ENCODE peak calls at places on chromosomes 1 and 21, in six cellular contexts. Z is thoracic aorta; F is neural progenitor cell; H is RWPE2; O is CD8-positive, alpha-beta T cell; D is cardiac muscle cell. V is an unnamed sample.

GRCh38 chr1:34405266-34405959 is 228.7 kb downstream of the C1orf94 start:
- DNase-seq in Z (no peak), F (no peak), D (no peak), O (no peak), H (no peak), V (no peak)

GRCh38 chr1:149846042-149846441 is 53.3 kb upstream of the BOLA1 start:
- DNase-seq in O (no peak), H (no peak), F (peak; percentile 0), Z (no peak), D (no peak), V (no peak)

GRCh38 chr1:114462341-114462740 is 48.7 kb downstream of the TRIM33 start:
- DNase-seq in Z (no peak), O (no peak), F (no peak), D (no peak), H (no peak), V (no peak)

GRCh38 chr1:116950497-116951174 is 40.9 kb downstream of the PTGFRN start:
- DNase-seq in Z (no peak), H (no peak), D (no peak), F (peak; percentile 11), O (no peak), V (no peak)

GRCh38 chr1:11157867-11158266 is 31.3 kb upstream of the ANGPTL7 start:
- DNase-seq in O (no peak), D (no peak), F (no peak), Z (no peak), H (no peak), V (no peak)

GRCh38 chr1:52970149-52970548 is 43.1 kb downstream of the SCP2 start:
- DNase-seq in O (no peak), F (peak; percentile 33), Z (no peak), H (no peak), D (peak; percentile 20), V (peak; percentile 11)

GRCh38 chr1:109933856-109934711 is 23.4 kb downstream of the CSF1 start:
- DNase-seq in H (no peak), F (no peak), O (no peak), D (no peak), Z (no peak), V (no peak)

GRCh38 chr1:164629971-164630370 is 71.0 kb downstream of the PBX1 start:
- DNase-seq in F (no peak), D (no peak), Z (no peak), O (no peak), H (no peak), V (no peak)

GRCh38 chr21:34520769-34521508 is 8.9 kb upstream of the KCNE1 start:
- DNase-seq in H (no peak), D (no peak), Z (no peak), O (no peak), F (no peak), V (no peak)

GRCh38 chr1:30507391-30508174 is 215.8 kb downstream of the MATN1 start:
- DNase-seq in H (no peak), F (no peak), O (no peak), D (no peak), Z (no peak), V (no peak)

GRCh38 chr1:229845410-229846138 is 219.5 kb downstream of the URB2 start:
- DNase-seq in F (no peak), H (no peak), D (no peak), Z (no peak), O (no peak), V (no peak)

GRCh38 chr1:229846351-229846750 is 220.3 kb downstream of the URB2 start:
- DNase-seq in H (no peak), O (no peak), D (no peak), F (no peak), Z (no peak), V (no peak)

GRCh38 chr1:229844675-229845074 is 218.6 kb downstream of the URB2 start:
- DNase-seq in H (no peak), F (no peak), O (no peak), Z (no peak), D (peak; percentile 24), V (no peak)

GRCh38 chr1:229853751-229854150 is 213.3 kb upstream of the GALNT2 start:
- DNase-seq in O (no peak), F (no peak), D (no peak), H (no peak), Z (no peak), V (no peak)

GRCh38 chr1:229848762-229849677 is 218.0 kb upstream of the GALNT2 start:
- DNase-seq in F (peak; percentile 57), O (no peak), D (peak; percentile 54), H (no peak), Z (no peak), V (peak; percentile 32)
- TF ChIP-seq CTCF in F (peak; percentile 78), O (no peak), D (peak; percentile 61), H (peak; percentile 25), Z (no peak), V (no peak)

DNA sequence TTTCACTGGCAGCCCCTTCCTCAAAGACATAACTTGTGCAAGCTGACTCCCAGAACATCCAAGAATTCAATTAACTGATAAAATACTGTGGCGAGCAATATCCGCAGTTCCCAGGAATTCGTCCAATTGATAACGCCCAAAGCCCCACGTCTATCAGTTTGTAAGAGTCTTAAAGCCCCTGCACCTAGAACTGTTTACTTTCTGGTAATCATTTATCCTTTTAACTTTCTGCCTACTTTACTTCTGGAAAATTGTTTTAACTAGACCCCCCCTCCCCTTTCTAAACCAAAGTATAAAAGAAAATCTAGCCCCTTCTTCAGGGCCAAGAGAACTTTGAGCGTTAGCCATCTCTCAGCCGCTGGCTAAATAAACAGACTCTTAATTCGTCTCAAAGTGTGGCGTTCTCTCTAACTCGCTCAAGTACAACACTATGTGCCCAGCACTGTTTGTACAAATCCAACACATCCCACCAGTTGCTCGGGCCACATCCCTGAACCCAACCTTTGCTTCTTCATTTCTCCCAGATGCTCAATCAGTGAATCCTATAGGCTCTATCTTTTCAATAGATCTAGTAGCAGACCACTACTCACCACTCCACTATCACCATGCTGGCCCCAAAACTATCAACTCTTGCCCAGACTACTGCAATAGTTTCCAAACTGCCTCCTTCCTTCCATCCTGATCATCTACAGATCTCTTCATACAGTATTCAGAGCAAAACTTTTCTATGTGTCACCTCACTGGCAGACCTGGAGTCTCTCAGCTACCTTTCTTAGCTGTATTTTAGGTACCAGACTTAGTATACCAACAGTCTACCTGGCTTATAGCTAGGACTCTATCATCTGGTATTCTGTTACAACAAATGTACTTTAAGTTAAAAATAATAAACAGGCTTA is 3.3 kb upstream of the CHD1L start:
- DNase-seq in F (no peak), Z (no peak), D (no peak), H (no peak), O (no peak), V (no peak)
- H3K27ac ChIP-seq in F (no peak overlapping the region), Z (no peak overlapping the region), D (no peak overlapping the region), H (no peak overlapping the region), O (no peak overlapping the region), V (no peak overlapping the region)

GRCh38 chr1:21541835-21542234 is 32.6 kb downstream of the ALPL start:
- DNase-seq in H (no peak), D (no peak), Z (no peak), F (no peak), O (no peak), V (no peak)
- TF ChIP-seq CTCF in H (no peak), D (no peak), Z (no peak), F (no peak), O (no peak), V (no peak)

DNA sequence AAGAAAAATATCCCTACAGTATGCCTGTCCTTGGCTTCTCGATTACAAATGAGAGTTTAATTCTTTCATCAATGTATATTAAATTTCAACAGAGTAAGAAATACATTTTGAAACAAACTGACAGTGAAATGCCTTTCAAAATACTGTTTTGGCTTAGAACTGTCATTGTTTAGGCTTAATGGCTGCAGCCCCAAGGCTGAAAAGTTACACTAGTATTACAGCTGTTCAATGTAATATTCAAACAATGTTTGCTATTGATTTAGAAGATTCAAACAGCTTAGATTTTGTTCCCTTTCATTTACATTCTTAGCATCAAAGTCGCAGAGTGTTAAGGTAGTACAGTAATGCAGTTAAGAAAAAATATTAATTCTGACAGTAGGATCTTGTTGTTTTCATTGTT is 882.9 kb upstream of the ADGRL2 start:
- DNase-seq in Z (no peak), D (no peak), O (no peak), H (no peak), F (no peak), V (no peak)
- H3K27ac ChIP-seq in Z (no peak overlapping the region), D (no peak overlapping the region), O (no peak overlapping the region), H (no peak overlapping the region), F (no peak overlapping the region), V (no peak overlapping the region)

GRCh38 chr1:221241592-221241991 is 362.3 kb downstream of the HLX start:
- DNase-seq in H (no peak), D (no peak), F (no peak), O (no peak), Z (no peak), V (no peak)

GRCh38 chr1:221234821-221235220 is 355.6 kb downstream of the HLX start:
- DNase-seq in D (no peak), O (no peak), H (no peak), Z (no peak), F (no peak), V (no peak)

GRCh38 chr1:221237587-221237986 is 358.3 kb downstream of the HLX start:
- DNase-seq in H (no peak), Z (no peak), F (no peak), O (no peak), D (no peak), V (no peak)

GRCh38 chr1:221240652-221241051 is 361.4 kb downstream of the HLX start:
- DNase-seq in F (no peak), D (no peak), Z (no peak), O (no peak), H (no peak), V (no peak)

GRCh38 chr1:221239911-221240310 is 360.7 kb downstream of the HLX start:
- DNase-seq in O (no peak), F (no peak), H (no peak), D (no peak), Z (no peak), V (peak; percentile 10)
- TF ChIP-seq CTCF in O (no peak), F (no peak), H (no peak), D (no peak), Z (no peak), V (no peak)

GRCh38 chr1:160094291-160094625 is 4.2 kb downstream of the IGSF8 start:
- DNase-seq in Z (no peak), F (no peak), H (no peak), D (no peak), O (no peak), V (no peak)

GRCh38 chr1:160092366-160093068 is 5.9 kb downstream of the IGSF8 start:
- DNase-seq in D (no peak), H (no peak), F (no peak), Z (no peak), O (no peak), V (no peak)

GRCh38 chr1:160093624-160094290 is 4.7 kb downstream of the IGSF8 start:
- DNase-seq in F (no peak), H (no peak), D (no peak), Z (no peak), O (no peak), V (no peak)

GRCh38 chr1:160091666-160092223 is 6.7 kb downstream of the IGSF8 start:
- DNase-seq in Z (no peak), H (no peak), D (no peak), O (no peak), F (no peak), V (no peak)

GRCh38 chr1:160093069-160093395 is 5.4 kb downstream of the IGSF8 start:
- DNase-seq in O (no peak), H (no peak), Z (no peak), F (no peak), D (no peak), V (no peak)
- H3K27ac ChIP-seq in O (no peak overlapping the region), H (no peak overlapping the region), Z (no peak overlapping the region), F (no peak overlapping the region), D (no peak overlapping the region), V (no peak overlapping the region)